ENCODE peak calls at places on chromosomes 6 and 20, in five cellular contexts. One of them, this sample, is unnamed.

GRCh38 chr6:1481326-1481725 is 92.0 kb downstream of the FOXF2 start:
- DNase-seq in cardiac muscle cell: peak
- DNase-seq in fibroblast of mammary gland: peak
- DNase-seq in esophagus squamous epithelium: no peak
- DNase-seq in HL-60: no peak
- DNase-seq in this sample: peak

GRCh38 chr6:131778134-131778533 is 29.7 kb upstream of the ENPP1 start:
- DNase-seq in cardiac muscle cell: no peak
- DNase-seq in fibroblast of mammary gland: no peak
- DNase-seq in esophagus squamous epithelium: no peak
- DNase-seq in HL-60: no peak
- DNase-seq in this sample: no peak

GRCh38 chr6:164108869-164109769 is 694.6 kb downstream of the QKI start:
- DNase-seq in cardiac muscle cell: peak
- DNase-seq in fibroblast of mammary gland: peak
- DNase-seq in esophagus squamous epithelium: no peak
- DNase-seq in HL-60: peak
- DNase-seq in this sample: peak

GRCh38 chr20:24694727-24695528 is 225.5 kb downstream of the SYNDIG1 start:
- DNase-seq in cardiac muscle cell: no peak
- DNase-seq in fibroblast of mammary gland: no peak
- DNase-seq in esophagus squamous epithelium: no peak
- DNase-seq in HL-60: no peak
- DNase-seq in this sample: no peak

GRCh38 chr20:33372993-33373441 is 28.3 kb downstream of the CDK5RAP1 start:
- DNase-seq in cardiac muscle cell: peak
- DNase-seq in fibroblast of mammary gland: peak
- DNase-seq in esophagus squamous epithelium: no peak
- DNase-seq in HL-60: no peak
- DNase-seq in this sample: peak

GRCh38 chr6:43737272-43738081 is 32.5 kb upstream of the VEGFA start:
- DNase-seq in cardiac muscle cell: peak
- DNase-seq in fibroblast of mammary gland: peak
- DNase-seq in esophagus squamous epithelium: no peak
- DNase-seq in HL-60: no peak
- DNase-seq in this sample: peak

GRCh38 chr6:31761343-31761742 is 1.1 kb upstream of the SAPCD1 start:
- DNase-seq in cardiac muscle cell: no peak
- DNase-seq in fibroblast of mammary gland: no peak
- DNase-seq in esophagus squamous epithelium: no peak
- DNase-seq in HL-60: no peak
- DNase-seq in this sample: no peak

GRCh38 chr20:49928411-49929141 is 7.6 kb upstream of the RNF114 start:
- DNase-seq in cardiac muscle cell: peak
- DNase-seq in fibroblast of mammary gland: peak
- DNase-seq in esophagus squamous epithelium: no peak
- DNase-seq in HL-60: peak
- DNase-seq in this sample: peak

GRCh38 chr6:79750806-79751205 is 119.7 kb downstream of the SH3BGRL2 start:
- DNase-seq in cardiac muscle cell: no peak
- DNase-seq in fibroblast of mammary gland: no peak
- DNase-seq in esophagus squamous epithelium: no peak
- DNase-seq in HL-60: no peak
- DNase-seq in this sample: no peak

GRCh38 chr20:57627972-57628650 is 7.9 kb upstream of the ZBP1 start:
- DNase-seq in cardiac muscle cell: peak
- DNase-seq in fibroblast of mammary gland: peak
- DNase-seq in esophagus squamous epithelium: peak
- DNase-seq in HL-60: peak
- DNase-seq in this sample: no peak

GRCh38 chr6:26363882-26364825 is 844 bp upstream of the BTN3A2 start:
- DNase-seq in cardiac muscle cell: peak
- DNase-seq in fibroblast of mammary gland: peak
- DNase-seq in esophagus squamous epithelium: no peak
- DNase-seq in HL-60: no peak
- DNase-seq in this sample: peak

GRCh38 chr6:120056085-120056484 is 706.5 kb upstream of the MAN1A1 start:
- DNase-seq in cardiac muscle cell: no peak
- DNase-seq in fibroblast of mammary gland: peak
- DNase-seq in esophagus squamous epithelium: no peak
- DNase-seq in HL-60: no peak
- DNase-seq in this sample: peak

GRCh38 chr6:39370021-39370420 is 47.5 kb upstream of the KCNK16 start:
- DNase-seq in cardiac muscle cell: no peak
- DNase-seq in fibroblast of mammary gland: peak
- DNase-seq in esophagus squamous epithelium: no peak
- DNase-seq in HL-60: no peak
- DNase-seq in this sample: peak
- TF ChIP-seq CTCF in cardiac muscle cell: peak
- TF ChIP-seq CTCF in fibroblast of mammary gland: peak
- TF ChIP-seq CTCF in esophagus squamous epithelium: no peak
- TF ChIP-seq CTCF in HL-60: no peak
- TF ChIP-seq CTCF in this sample: no peak

DNA sequence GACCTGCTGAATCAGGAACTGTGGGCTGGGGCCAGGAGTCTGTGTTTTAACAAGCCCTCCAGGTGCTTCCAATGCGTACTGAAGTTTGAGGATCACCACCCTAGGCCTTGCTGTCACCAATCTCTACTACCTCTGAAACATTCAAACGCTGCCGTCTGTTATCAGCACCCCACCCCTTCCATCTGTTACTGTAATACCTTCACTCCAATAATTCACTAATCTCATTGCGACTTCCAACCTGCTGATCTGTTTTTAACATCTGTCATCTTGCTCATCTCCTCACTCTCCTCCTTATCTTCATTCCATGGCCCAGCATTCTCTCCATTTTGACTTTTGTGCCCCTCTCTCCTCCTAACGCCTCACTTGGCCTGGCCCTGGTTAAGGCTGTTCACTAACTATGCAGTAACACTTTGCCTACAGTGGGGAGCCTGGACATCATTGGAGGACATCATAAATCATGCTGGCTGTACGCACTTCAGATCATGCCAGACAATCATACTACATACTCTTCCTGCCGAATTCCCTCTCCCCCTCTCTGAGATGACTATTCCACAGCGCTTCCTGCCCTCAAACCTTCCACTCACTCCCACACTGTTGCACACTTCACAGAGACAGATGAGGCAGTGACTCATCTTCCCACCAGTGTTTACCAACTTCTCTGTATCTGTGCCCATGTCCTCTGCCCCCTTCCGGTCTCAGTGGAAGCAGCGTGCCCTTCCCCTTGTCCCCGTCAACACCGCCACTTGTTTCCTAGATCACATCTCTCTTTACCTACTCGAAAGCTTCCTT is 3.0 kb upstream of the GUCA1B start:
- DNase-seq in cardiac muscle cell: peak
- DNase-seq in fibroblast of mammary gland: peak
- DNase-seq in esophagus squamous epithelium: no peak
- DNase-seq in HL-60: peak
- DNase-seq in this sample: peak
- TF ChIP-seq CTCF in cardiac muscle cell: peak
- TF ChIP-seq CTCF in fibroblast of mammary gland: no peak
- TF ChIP-seq CTCF in esophagus squamous epithelium: no peak
- TF ChIP-seq CTCF in HL-60: no peak
- TF ChIP-seq CTCF in this sample: no peak

DNA sequence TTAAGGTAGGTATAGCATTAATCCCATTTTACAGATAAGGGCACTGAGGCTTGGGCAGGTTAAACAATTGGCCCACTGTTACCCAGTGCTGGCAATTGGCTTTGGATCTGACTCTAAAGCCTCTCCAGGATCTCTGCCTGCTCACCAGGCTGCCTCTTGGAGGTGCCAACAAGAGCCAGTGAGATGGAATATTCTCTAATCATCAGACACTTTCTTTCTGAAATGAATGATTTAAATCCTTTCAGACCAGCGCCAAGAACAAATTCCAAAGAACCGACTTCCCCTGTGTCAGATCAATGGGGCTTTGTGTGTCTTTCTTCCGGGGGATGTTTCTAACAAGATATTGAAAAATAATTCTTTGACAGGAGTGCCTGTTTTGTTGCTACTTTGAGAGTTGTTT is 23.6 kb downstream of the CYP39A1 start:
- DNase-seq in cardiac muscle cell: no peak
- DNase-seq in fibroblast of mammary gland: no peak
- DNase-seq in esophagus squamous epithelium: no peak
- DNase-seq in HL-60: no peak
- DNase-seq in this sample: no peak
- TF ChIP-seq CTCF in cardiac muscle cell: no peak
- TF ChIP-seq CTCF in fibroblast of mammary gland: no peak
- TF ChIP-seq CTCF in esophagus squamous epithelium: no peak
- TF ChIP-seq CTCF in HL-60: no peak
- TF ChIP-seq CTCF in this sample: no peak

GRCh38 chr20:4229415-4229814 is 214.1 kb upstream of the RNF24 start:
- DNase-seq in cardiac muscle cell: no peak
- DNase-seq in fibroblast of mammary gland: no peak
- DNase-seq in esophagus squamous epithelium: no peak
- DNase-seq in HL-60: no peak
- DNase-seq in this sample: no peak

GRCh38 chr20:4226330-4227084 is 211.1 kb upstream of the RNF24 start:
- DNase-seq in cardiac muscle cell: no peak
- DNase-seq in fibroblast of mammary gland: no peak
- DNase-seq in esophagus squamous epithelium: no peak
- DNase-seq in HL-60: no peak
- DNase-seq in this sample: no peak

GRCh38 chr20:4225778-4226177 is 210.4 kb upstream of the RNF24 start:
- DNase-seq in cardiac muscle cell: peak
- DNase-seq in fibroblast of mammary gland: peak
- DNase-seq in esophagus squamous epithelium: no peak
- DNase-seq in HL-60: no peak
- DNase-seq in this sample: peak

GRCh38 chr20:4230185-4230584 is 214.8 kb upstream of the RNF24 start:
- DNase-seq in cardiac muscle cell: no peak
- DNase-seq in fibroblast of mammary gland: no peak
- DNase-seq in esophagus squamous epithelium: no peak
- DNase-seq in HL-60: no peak
- DNase-seq in this sample: no peak

GRCh38 chr20:4227085-4227821 is 211.9 kb upstream of the RNF24 start:
- DNase-seq in cardiac muscle cell: peak
- DNase-seq in fibroblast of mammary gland: peak
- DNase-seq in esophagus squamous epithelium: no peak
- DNase-seq in HL-60: no peak
- DNase-seq in this sample: peak
- TF ChIP-seq CTCF in cardiac muscle cell: peak
- TF ChIP-seq CTCF in fibroblast of mammary gland: peak
- TF ChIP-seq CTCF in esophagus squamous epithelium: no peak
- TF ChIP-seq CTCF in HL-60: peak
- TF ChIP-seq CTCF in this sample: no peak

GRCh38 chr20:23666698-23667097 is 22.1 kb downstream of the CST4 start:
- DNase-seq in cardiac muscle cell: no peak
- DNase-seq in fibroblast of mammary gland: no peak
- DNase-seq in esophagus squamous epithelium: no peak
- DNase-seq in HL-60: no peak
- DNase-seq in this sample: no peak

GRCh38 chr20:23667666-23668065 is 21.2 kb downstream of the CST4 start:
- DNase-seq in cardiac muscle cell: no peak
- DNase-seq in fibroblast of mammary gland: no peak
- DNase-seq in esophagus squamous epithelium: no peak
- DNase-seq in HL-60: no peak
- DNase-seq in this sample: no peak

GRCh38 chr20:23669866-23670265 is 19.0 kb downstream of the CST4 start:
- DNase-seq in cardiac muscle cell: no peak
- DNase-seq in fibroblast of mammary gland: no peak
- DNase-seq in esophagus squamous epithelium: no peak
- DNase-seq in HL-60: no peak
- DNase-seq in this sample: no peak

GRCh38 chr20:23669327-23669726 is 19.5 kb downstream of the CST4 start:
- DNase-seq in cardiac muscle cell: no peak
- DNase-seq in fibroblast of mammary gland: no peak
- DNase-seq in esophagus squamous epithelium: no peak
- DNase-seq in HL-60: no peak
- DNase-seq in this sample: no peak

DNA sequence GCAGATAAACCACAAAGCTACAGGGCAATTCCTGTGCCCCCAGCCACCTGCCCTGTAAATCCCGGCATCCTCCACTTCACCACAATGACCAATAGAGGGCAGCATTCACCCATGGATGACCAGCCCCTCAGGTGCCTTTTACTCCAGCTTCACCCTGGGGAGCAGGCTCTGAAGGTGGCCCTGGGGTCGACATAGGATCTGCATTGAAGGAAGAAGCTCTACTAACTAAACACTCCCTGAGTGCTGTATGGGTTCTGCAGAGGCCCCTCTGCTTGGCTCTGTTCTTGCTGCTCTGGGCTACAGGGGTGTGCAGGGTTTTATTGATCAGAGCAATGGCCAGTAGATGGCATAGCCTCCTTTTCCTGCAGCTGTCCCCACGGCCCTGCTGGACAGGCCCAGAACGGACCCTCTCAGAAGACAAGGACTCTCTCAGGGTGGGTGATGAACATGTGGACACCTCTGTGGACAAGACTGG is 20.3 kb downstream of the CST4 start:
- DNase-seq in cardiac muscle cell: peak
- DNase-seq in fibroblast of mammary gland: peak
- DNase-seq in esophagus squamous epithelium: no peak
- DNase-seq in HL-60: no peak
- DNase-seq in this sample: peak
- TF ChIP-seq CTCF in cardiac muscle cell: peak
- TF ChIP-seq CTCF in fibroblast of mammary gland: peak
- TF ChIP-seq CTCF in esophagus squamous epithelium: peak
- TF ChIP-seq CTCF in HL-60: peak
- TF ChIP-seq CTCF in this sample: peak

GRCh38 chr20:61043681-61044080 is 208.4 kb upstream of the CDH4 start:
- DNase-seq in cardiac muscle cell: no peak
- DNase-seq in fibroblast of mammary gland: no peak
- DNase-seq in esophagus squamous epithelium: no peak
- DNase-seq in HL-60: no peak
- DNase-seq in this sample: no peak

GRCh38 chr20:61045876-61046585 is 206.0 kb upstream of the CDH4 start:
- DNase-seq in cardiac muscle cell: no peak
- DNase-seq in fibroblast of mammary gland: no peak
- DNase-seq in esophagus squamous epithelium: no peak
- DNase-seq in HL-60: no peak
- DNase-seq in this sample: no peak

GRCh38 chr20:61045091-61045490 is 207.0 kb upstream of the CDH4 start:
- DNase-seq in cardiac muscle cell: no peak
- DNase-seq in fibroblast of mammary gland: no peak
- DNase-seq in esophagus squamous epithelium: no peak
- DNase-seq in HL-60: no peak
- DNase-seq in this sample: no peak

GRCh38 chr20:61042501-61043385 is 209.3 kb upstream of the CDH4 start:
- DNase-seq in cardiac muscle cell: no peak
- DNase-seq in fibroblast of mammary gland: peak
- DNase-seq in esophagus squamous epithelium: no peak
- DNase-seq in HL-60: no peak
- DNase-seq in this sample: no peak

DNA sequence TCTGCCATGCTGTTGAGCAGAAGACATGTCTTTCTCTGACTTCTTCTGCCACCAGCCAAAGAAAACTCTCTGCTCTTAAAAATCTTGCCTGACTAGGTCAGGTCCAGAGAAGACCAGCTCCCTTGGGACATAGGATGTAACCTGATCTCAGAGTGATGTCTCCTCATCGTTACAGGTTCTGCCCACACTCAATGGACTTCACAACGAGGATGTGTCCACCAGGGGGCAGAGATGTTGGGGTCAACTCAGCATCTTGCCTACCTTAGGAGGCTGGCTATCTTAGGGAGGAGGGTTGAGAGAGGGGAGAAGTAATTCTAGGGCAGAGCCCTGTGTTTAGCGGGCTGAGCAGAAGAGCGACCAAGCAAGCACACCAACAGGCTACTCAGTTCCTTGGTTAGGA is 207.6 kb upstream of the CDH4 start:
- DNase-seq in cardiac muscle cell: no peak
- DNase-seq in fibroblast of mammary gland: peak
- DNase-seq in esophagus squamous epithelium: no peak
- DNase-seq in HL-60: no peak
- DNase-seq in this sample: peak
- TF ChIP-seq CTCF in cardiac muscle cell: no peak
- TF ChIP-seq CTCF in fibroblast of mammary gland: peak
- TF ChIP-seq CTCF in esophagus squamous epithelium: no peak
- TF ChIP-seq CTCF in HL-60: no peak
- TF ChIP-seq CTCF in this sample: no peak

This sample was measured in MCF 10A.